ENCODE peak calls at places on chromosomes 7 and 10, in five cellular contexts. M is GM23248, S is ovary, Y is spleen, Z is tibial nerve. G is an unnamed sample.

GRCh38 chr7:41520445-41520844 is 182.4 kb downstream of the INHBA start:
- DNase-seq in Z (no peak), Y (no peak), S (no peak), M (no peak), G (no peak)

GRCh38 chr10:110777017-110777416 is 94.7 kb upstream of the PDCD4 start:
- DNase-seq in S (no peak), M (no peak), Z (no peak), Y (no peak), G (no peak)

GRCh38 chr7:95517870-95518269 is 32.1 kb downstream of the ASB4 start:
- DNase-seq in Y (no peak), Z (no peak), M (no peak), S (no peak), G (no peak)

GRCh38 chr7:111855842-111856227 is 293.5 kb upstream of the IMMP2L start:
- DNase-seq in Y (no peak), M (peak; percentile 13), Z (no peak), S (no peak), G (no peak)

GRCh38 chr7:714251-714671 is 12.2 kb upstream of the DNAAF5 start:
- DNase-seq in Z (no peak), Y (peak; percentile 54), M (no peak), S (peak; percentile 22), G (no peak)

GRCh38 chr7:73970801-73971229 is 57.2 kb upstream of the ELN start:
- DNase-seq in Y (peak; percentile 67), S (no peak), Z (no peak), M (no peak), G (no peak)

GRCh38 chr7:33444501-33444900 is 315.1 kb downstream of the BBS9 start:
- DNase-seq in M (peak; percentile 16), Y (no peak), S (no peak), Z (peak; percentile 89), G (no peak)

GRCh38 chr10:131452926-131453771 is 141.6 kb upstream of the TCERG1L start:
- DNase-seq in Y (no peak), M (no peak), S (peak; percentile 86), Z (no peak), G (no peak)

GRCh38 chr10:132019366-132019765 is 37.6 kb upstream of the BNIP3 start:
- DNase-seq in Z (no peak), S (no peak), M (no peak), Y (no peak), G (no peak)

GRCh38 chr10:16967866-16968721 is 150.9 kb upstream of the RSU1 start:
- DNase-seq in S (no peak), Y (no peak), Z (no peak), M (peak; percentile 87), G (no peak)

GRCh38 chr10:79479283-79479909 is 32.9 kb upstream of the EIF5AL1 start:
- DNase-seq in Y (no peak), Z (no peak), S (no peak), M (no peak), G (no peak)

GRCh38 chr7:25014735-25015134 is 34.8 kb upstream of the OSBPL3 start:
- DNase-seq in Y (no peak), S (no peak), M (peak; percentile 98), Z (no peak), G (no peak)

GRCh38 chr7:105389090-105389650 is 449 bp upstream of the SRPK2 start:
- DNase-seq in Z (no peak), S (no peak), Y (no peak), M (peak; percentile 86), G (peak; percentile 42)

GRCh38 chr10:91219371-91220193 is 881 bp upstream of the PCGF5 start:
- DNase-seq in S (no peak), M (no peak), Y (no peak), Z (no peak), G (no peak)

GRCh38 chr10:29941476-29941875 is 117.9 kb downstream of the JCAD start:
- DNase-seq in Z (no peak), M (no peak), Y (no peak), S (no peak), G (no peak)

GRCh38 chr7:110877086-110877485 is 213.8 kb upstream of the LRRN3 start:
- DNase-seq in Y (no peak), S (no peak), Z (no peak), M (peak; percentile 35), G (no peak)

GRCh38 chr7:131357282-131357880 is 29.7 kb downstream of the MKLN1 start:
- DNase-seq in Z (no peak), S (no peak), Y (no peak), M (no peak), G (no peak)

GRCh38 chr7:73612598-73613269 is 11.6 kb downstream of the MLXIPL start:
- DNase-seq in Y (no peak), Z (no peak), S (no peak), M (peak; percentile 41), G (no peak)

GRCh38 chr7:107034553-107034952 is 10.0 kb upstream of the PRKAR2B start:
- DNase-seq in S (no peak), M (no peak), Y (no peak), Z (no peak), G (no peak)

GRCh38 chr10:71646051-71646450 is 73.5 kb downstream of the C10orf105 start:
- DNase-seq in M (no peak), S (no peak), Z (no peak), Y (no peak), G (no peak)

GRCh38 chr7:121182902-121183301 is 145.9 kb upstream of the WNT16 start:
- DNase-seq in Y (no peak), S (no peak), Z (no peak), M (peak; percentile 17), G (no peak)

GRCh38 chr10:97229322-97229721 is 43.6 kb upstream of the SLIT1 start:
- DNase-seq in Y (no peak), M (peak; percentile 52), S (no peak), Z (no peak), G (no peak)

GRCh38 chr7:38673795-38674194 is 42.6 kb upstream of the AMPH start:
- DNase-seq in S (no peak), Y (no peak), Z (no peak), M (peak; percentile 93), G (no peak)

GRCh38 chr10:97633921-97634320 is 621 bp upstream of the MORN4 start:
- DNase-seq in M (peak; percentile 52), Z (no peak), S (no peak), Y (no peak), G (no peak)

GRCh38 chr7:97801108-97801507 is 69.2 kb downstream of the TAC1 start:
- DNase-seq in Y (no peak), S (no peak), M (no peak), Z (no peak), G (no peak)

GRCh38 chr10:122567056-122567660 is 6.6 kb downstream of the DMBT1 start:
- DNase-seq in Z (no peak), S (no peak), Y (peak; percentile 62), M (peak; percentile 42), G (no peak)

GRCh38 chr7:98133181-98133580 is 26.5 kb downstream of the LMTK2 start:
- DNase-seq in Y (no peak), M (no peak), S (no peak), Z (no peak), G (peak; percentile 52)

GRCh38 chr10:108544500-108545120 is 1378.7 kb downstream of the XPNPEP1 start:
- DNase-seq in S (peak; percentile 12), M (peak; percentile 83), Y (peak; percentile 85), Z (peak; percentile 50), G (no peak)

GRCh38 chr10:14560274-14560673 is 214.4 kb downstream of the FAM107B start:
- DNase-seq in Y (peak; percentile 85), S (no peak), Z (no peak), M (peak; percentile 53), G (no peak)

GRCh38 chr10:102781089-102781920 is 37.6 kb downstream of the WBP1L start:
- DNase-seq in Z (no peak), Y (no peak), S (peak; percentile 41), M (no peak), G (no peak)

GRCh38 chr7:105673367-105674188 is 92.3 kb upstream of the EFCAB10 start:
- DNase-seq in M (no peak), S (no peak), Z (no peak), Y (no peak), G (no peak)

GRCh38 chr7:22934473-22935065 is 79.4 kb downstream of the HYCC1 start:
- DNase-seq in Z (no peak), Y (no peak), S (no peak), M (peak; percentile 61), G (no peak)

GRCh38 chr10:78336402-78336791 is 302.7 kb downstream of the RPS24 start:
- DNase-seq in Y (no peak), Z (no peak), S (peak; percentile 50), M (peak; percentile 98), G (no peak)

GRCh38 chr10:61329854-61330253 is 123.3 kb downstream of the TMEM26 start:
- DNase-seq in M (no peak), Z (no peak), Y (no peak), S (no peak), G (no peak)

GRCh38 chr10:61325596-61325995 is 127.6 kb downstream of the TMEM26 start:
- DNase-seq in Z (no peak), Y (no peak), S (no peak), M (no peak), G (no peak)

GRCh38 chr10:61320996-61321395 is 132.2 kb downstream of the TMEM26 start:
- DNase-seq in Y (no peak), Z (no peak), S (no peak), M (no peak), G (no peak)

GRCh38 chr10:61323757-61324156 is 129.4 kb downstream of the TMEM26 start:
- DNase-seq in Y (no peak), M (no peak), Z (no peak), S (no peak), G (no peak)

DNA sequence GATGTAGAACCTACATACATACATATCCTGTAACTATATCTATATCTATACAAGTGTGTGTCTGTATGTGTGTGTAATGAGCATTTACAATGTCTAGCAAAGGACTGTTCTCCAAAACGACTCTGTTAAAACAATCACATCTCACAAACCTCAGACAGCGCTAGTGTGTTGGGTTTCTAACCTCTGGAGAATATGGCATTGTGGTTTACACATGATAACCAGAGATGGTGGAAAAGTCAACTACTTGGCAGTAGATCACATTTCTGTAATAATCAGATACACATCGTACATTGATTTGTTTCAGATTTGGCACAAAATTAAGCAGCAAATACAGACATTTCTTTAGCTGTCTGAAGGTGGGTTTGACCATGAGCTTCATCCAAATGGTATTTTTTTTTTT is 128.0 kb downstream of the TMEM26 start:
- DNase-seq in Y (no peak), S (no peak), M (no peak), Z (no peak), G (no peak)
- H3K4me3 ChIP-seq in Y (no peak overlapping the region), S (no peak overlapping the region), M (no peak overlapping the region), Z (no peak overlapping the region), G (no peak overlapping the region)

GRCh38 chr7:134645935-134646334 is 718 bp upstream of the BPGM start:
- DNase-seq in Y (no peak), S (no peak), M (peak; percentile 83), Z (no peak), G (peak; percentile 30)
- H3K27ac ChIP-seq in Y (peak overlapping the region; percentile 87), S (no peak overlapping the region), M (peak overlapping the region; percentile 83), Z (peak overlapping the region; percentile 87), G (peak overlapping the region; percentile 87)

GRCh38 chr7:157585113-157585861 is 248.5 kb downstream of the DNAJB6 start:
- DNase-seq in M (no peak), Y (peak; percentile 75), S (no peak), Z (no peak), G (no peak)
- H3K9me3 ChIP-seq in M (no peaks in the 10 kb centered on the region), Y (peaks cover 7% of the 10 kb centered on the region), S (no peaks in the 10 kb centered on the region), Z (no peaks in the 10 kb centered on the region), G (no peaks in the 10 kb centered on the region)

DNA sequence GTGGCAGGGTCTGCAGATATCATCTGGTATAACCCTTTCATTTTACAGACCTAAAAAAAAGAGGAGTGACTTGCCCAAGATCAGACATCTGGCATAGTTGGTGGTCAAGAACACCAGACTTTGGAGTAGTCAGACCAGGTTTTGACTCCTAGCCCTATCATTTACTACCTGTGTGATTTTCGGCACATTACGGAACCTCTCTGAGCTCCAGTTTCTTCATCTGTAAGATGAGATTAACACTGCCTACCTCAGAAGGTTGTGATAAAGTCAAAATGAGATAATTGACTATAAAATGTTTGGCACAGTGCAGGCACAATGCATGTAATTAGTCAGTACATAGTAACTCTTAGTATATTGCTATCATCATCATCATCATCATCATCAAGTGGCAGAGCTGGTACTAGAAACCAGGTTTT is 1.2 kb downstream of the STRIP2 start:
- DNase-seq in Z (no peak), M (no peak), S (no peak), Y (no peak), G (no peak)
- H3K4me3 ChIP-seq in Z (no peak overlapping the region), M (peak overlapping the region; percentile 94), S (no peak overlapping the region), Y (no peak overlapping the region), G (peak overlapping the region; percentile 69)